ENCODE peak calls at places on chromosomes 7 and 10, in seven cellular contexts. One of them, this sample, is unnamed. For H3K36me3 and H3K27me3, the result is how much of the 10 kb centered on the place peaks cover.

GRCh38 chr10:88343761-88344484 is 239.2 kb downstream of the RNLS start:
- DNase-seq in iPS DF 6.9: no peak
- DNase-seq in tibial nerve: peak
- DNase-seq in adipocyte: peak
- DNase-seq in SK-N-SH: peak
- DNase-seq in small intestine: no peak
- DNase-seq in ovary: no peak
- DNase-seq in this sample: no peak

GRCh38 chr10:71765907-71766716 is 7.2 kb downstream of the VSIR start:
- DNase-seq in iPS DF 6.9: no peak
- DNase-seq in tibial nerve: no peak
- DNase-seq in adipocyte: no peak
- DNase-seq in SK-N-SH: no peak
- DNase-seq in small intestine: no peak
- DNase-seq in ovary: no peak
- DNase-seq in this sample: no peak

GRCh38 chr10:14653271-14654161 is 121.2 kb downstream of the FAM107B start:
- DNase-seq in iPS DF 6.9: no peak
- DNase-seq in tibial nerve: peak
- DNase-seq in adipocyte: peak
- DNase-seq in SK-N-SH: peak
- DNase-seq in small intestine: no peak
- DNase-seq in ovary: no peak
- DNase-seq in this sample: peak

GRCh38 chr7:151123485-151124204 is 37.4 kb downstream of the AGAP3 start:
- DNase-seq in iPS DF 6.9: no peak
- DNase-seq in tibial nerve: peak
- DNase-seq in adipocyte: peak
- DNase-seq in SK-N-SH: peak
- DNase-seq in small intestine: peak
- DNase-seq in ovary: peak
- DNase-seq in this sample: peak

GRCh38 chr10:64376169-64376568 is 855.0 kb downstream of the REEP3 start:
- DNase-seq in iPS DF 6.9: no peak
- DNase-seq in tibial nerve: no peak
- DNase-seq in adipocyte: no peak
- DNase-seq in SK-N-SH: peak
- DNase-seq in small intestine: peak
- DNase-seq in ovary: no peak
- DNase-seq in this sample: peak

GRCh38 chr7:111833461-111833860 is 271.2 kb upstream of the IMMP2L start:
- DNase-seq in iPS DF 6.9: no peak
- DNase-seq in tibial nerve: no peak
- DNase-seq in adipocyte: peak
- DNase-seq in SK-N-SH: no peak
- DNase-seq in small intestine: no peak
- DNase-seq in ovary: no peak
- DNase-seq in this sample: no peak

GRCh38 chr10:13335881-13336280 is 12.2 kb downstream of the SEPHS1 start:
- DNase-seq in iPS DF 6.9: no peak
- DNase-seq in tibial nerve: no peak
- DNase-seq in adipocyte: no peak
- DNase-seq in SK-N-SH: no peak
- DNase-seq in small intestine: no peak
- DNase-seq in ovary: no peak
- DNase-seq in this sample: no peak

GRCh38 chr7:69786707-69787395 is 188.6 kb downstream of the AUTS2 start:
- DNase-seq in iPS DF 6.9: no peak
- DNase-seq in tibial nerve: no peak
- DNase-seq in adipocyte: no peak
- DNase-seq in SK-N-SH: no peak
- DNase-seq in small intestine: no peak
- DNase-seq in ovary: no peak
- DNase-seq in this sample: no peak

GRCh38 chr7:30430777-30431176 is 47.8 kb downstream of the NOD1 start:
- DNase-seq in iPS DF 6.9: no peak
- DNase-seq in tibial nerve: no peak
- DNase-seq in adipocyte: no peak
- DNase-seq in SK-N-SH: peak
- DNase-seq in small intestine: no peak
- DNase-seq in ovary: no peak
- DNase-seq in this sample: no peak

GRCh38 chr10:48389272-48389671 is 82.8 kb downstream of the MAPK8 start:
- DNase-seq in iPS DF 6.9: no peak
- DNase-seq in tibial nerve: no peak
- DNase-seq in adipocyte: no peak
- DNase-seq in SK-N-SH: no peak
- DNase-seq in small intestine: peak
- DNase-seq in ovary: no peak
- DNase-seq in this sample: no peak

GRCh38 chr10:78634389-78634815 is 434.4 kb upstream of the ZMIZ1 start:
- DNase-seq in iPS DF 6.9: no peak
- DNase-seq in tibial nerve: no peak
- DNase-seq in adipocyte: peak
- DNase-seq in SK-N-SH: peak
- DNase-seq in small intestine: peak
- DNase-seq in ovary: peak
- DNase-seq in this sample: peak

GRCh38 chr7:134406431-134406830 is 52.5 kb downstream of the AKR1B1 start:
- DNase-seq in iPS DF 6.9: no peak
- DNase-seq in tibial nerve: no peak
- DNase-seq in adipocyte: no peak
- DNase-seq in SK-N-SH: no peak
- DNase-seq in small intestine: no peak
- DNase-seq in ovary: no peak
- DNase-seq in this sample: no peak

GRCh38 chr10:32889631-32890212 is 68.3 kb downstream of the ITGB1 start:
- DNase-seq in iPS DF 6.9: no peak
- DNase-seq in tibial nerve: no peak
- DNase-seq in adipocyte: no peak
- DNase-seq in SK-N-SH: no peak
- DNase-seq in small intestine: no peak
- DNase-seq in ovary: no peak
- DNase-seq in this sample: no peak

GRCh38 chr7:46479680-46480079 is 558.6 kb upstream of the IGFBP3 start:
- DNase-seq in iPS DF 6.9: no peak
- DNase-seq in tibial nerve: no peak
- DNase-seq in adipocyte: no peak
- DNase-seq in SK-N-SH: no peak
- DNase-seq in small intestine: no peak
- DNase-seq in ovary: no peak
- DNase-seq in this sample: no peak

GRCh38 chr7:101058355-101058754 is 26.9 kb upstream of the TRIM56 start:
- DNase-seq in iPS DF 6.9: peak
- DNase-seq in tibial nerve: peak
- DNase-seq in adipocyte: peak
- DNase-seq in SK-N-SH: no peak
- DNase-seq in small intestine: peak
- DNase-seq in ovary: peak
- DNase-seq in this sample: peak

GRCh38 chr7:121101621-121102020 is 113.1 kb downstream of the CPED1 start:
- DNase-seq in iPS DF 6.9: no peak
- DNase-seq in tibial nerve: no peak
- DNase-seq in adipocyte: no peak
- DNase-seq in SK-N-SH: no peak
- DNase-seq in small intestine: no peak
- DNase-seq in ovary: no peak
- DNase-seq in this sample: no peak

GRCh38 chr7:116216956-116217570 is 6.7 kb downstream of the TES start:
- DNase-seq in iPS DF 6.9: no peak
- DNase-seq in tibial nerve: no peak
- DNase-seq in adipocyte: no peak
- DNase-seq in SK-N-SH: no peak
- DNase-seq in small intestine: no peak
- DNase-seq in ovary: no peak
- DNase-seq in this sample: no peak
- H3K36me3 ChIP-seq in iPS DF 6.9: under half
- H3K36me3 ChIP-seq in tibial nerve: under half
- H3K36me3 ChIP-seq in adipocyte: under half
- H3K36me3 ChIP-seq in SK-N-SH: under half
- H3K36me3 ChIP-seq in small intestine: under half
- H3K36me3 ChIP-seq in ovary: under half
- H3K36me3 ChIP-seq in this sample: under half

DNA sequence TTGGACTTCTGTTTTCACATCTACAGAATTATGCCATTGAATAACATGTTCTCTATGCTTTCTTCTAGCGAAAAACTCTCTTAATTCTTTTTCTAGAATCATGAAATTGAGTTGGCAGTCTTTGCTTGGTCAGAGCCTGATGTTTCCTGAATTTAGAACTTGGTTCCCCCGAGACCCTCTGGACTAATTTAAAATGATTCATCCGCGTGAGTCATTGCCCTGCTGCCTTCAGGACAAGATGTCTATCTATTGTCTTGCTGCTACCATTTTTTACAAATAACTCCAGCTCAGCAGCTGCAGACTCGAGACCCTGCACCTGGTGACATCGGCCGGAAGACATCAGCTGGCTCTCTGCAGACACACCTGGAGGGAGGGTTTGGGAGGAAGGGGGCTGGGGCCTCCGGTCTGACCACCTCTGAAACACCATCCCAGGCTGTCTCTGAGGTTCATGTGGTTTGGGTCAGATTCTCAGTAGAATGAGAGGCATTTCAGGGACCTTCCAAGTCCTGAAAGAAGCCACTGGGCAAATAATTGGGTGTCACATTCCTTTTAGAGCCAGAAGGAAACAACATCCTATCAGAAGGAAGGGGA is 20.9 kb upstream of the KLF6 start:
- DNase-seq in iPS DF 6.9: no peak
- DNase-seq in tibial nerve: peak
- DNase-seq in adipocyte: peak
- DNase-seq in SK-N-SH: no peak
- DNase-seq in small intestine: peak
- DNase-seq in ovary: no peak
- DNase-seq in this sample: no peak
- H3K4me3 ChIP-seq in iPS DF 6.9: no peak
- H3K4me3 ChIP-seq in tibial nerve: no peak
- H3K4me3 ChIP-seq in adipocyte: peak
- H3K4me3 ChIP-seq in SK-N-SH: no peak
- H3K4me3 ChIP-seq in small intestine: no peak
- H3K4me3 ChIP-seq in ovary: no peak
- H3K4me3 ChIP-seq in this sample: no peak

GRCh38 chr10:43071881-43072650 is 4.8 kb upstream of the RET start:
- DNase-seq in iPS DF 6.9: no peak
- DNase-seq in tibial nerve: no peak
- DNase-seq in adipocyte: no peak
- DNase-seq in SK-N-SH: peak
- DNase-seq in small intestine: no peak
- DNase-seq in ovary: no peak
- DNase-seq in this sample: no peak

GRCh38 chr10:43074409-43074808 is 2.5 kb upstream of the RET start:
- DNase-seq in iPS DF 6.9: no peak
- DNase-seq in tibial nerve: no peak
- DNase-seq in adipocyte: no peak
- DNase-seq in SK-N-SH: no peak
- DNase-seq in small intestine: no peak
- DNase-seq in ovary: no peak
- DNase-seq in this sample: no peak

GRCh38 chr10:43074827-43075611 is 1.9 kb upstream of the RET start:
- DNase-seq in iPS DF 6.9: no peak
- DNase-seq in tibial nerve: no peak
- DNase-seq in adipocyte: no peak
- DNase-seq in SK-N-SH: no peak
- DNase-seq in small intestine: no peak
- DNase-seq in ovary: no peak
- DNase-seq in this sample: no peak

GRCh38 chr10:43073191-43073590 is 3.7 kb upstream of the RET start:
- DNase-seq in iPS DF 6.9: no peak
- DNase-seq in tibial nerve: no peak
- DNase-seq in adipocyte: no peak
- DNase-seq in SK-N-SH: no peak
- DNase-seq in small intestine: no peak
- DNase-seq in ovary: no peak
- DNase-seq in this sample: no peak

GRCh38 chr10:43073721-43074120 is 3.1 kb upstream of the RET start:
- DNase-seq in iPS DF 6.9: no peak
- DNase-seq in tibial nerve: no peak
- DNase-seq in adipocyte: no peak
- DNase-seq in SK-N-SH: no peak
- DNase-seq in small intestine: no peak
- DNase-seq in ovary: no peak
- DNase-seq in this sample: no peak
- H3K27me3 ChIP-seq in iPS DF 6.9: under half
- H3K27me3 ChIP-seq in tibial nerve: under half
- H3K27me3 ChIP-seq in adipocyte: under half
- H3K27me3 ChIP-seq in SK-N-SH: under half
- H3K27me3 ChIP-seq in small intestine: under half
- H3K27me3 ChIP-seq in ovary: under half
- H3K27me3 ChIP-seq in this sample: under half

DNA sequence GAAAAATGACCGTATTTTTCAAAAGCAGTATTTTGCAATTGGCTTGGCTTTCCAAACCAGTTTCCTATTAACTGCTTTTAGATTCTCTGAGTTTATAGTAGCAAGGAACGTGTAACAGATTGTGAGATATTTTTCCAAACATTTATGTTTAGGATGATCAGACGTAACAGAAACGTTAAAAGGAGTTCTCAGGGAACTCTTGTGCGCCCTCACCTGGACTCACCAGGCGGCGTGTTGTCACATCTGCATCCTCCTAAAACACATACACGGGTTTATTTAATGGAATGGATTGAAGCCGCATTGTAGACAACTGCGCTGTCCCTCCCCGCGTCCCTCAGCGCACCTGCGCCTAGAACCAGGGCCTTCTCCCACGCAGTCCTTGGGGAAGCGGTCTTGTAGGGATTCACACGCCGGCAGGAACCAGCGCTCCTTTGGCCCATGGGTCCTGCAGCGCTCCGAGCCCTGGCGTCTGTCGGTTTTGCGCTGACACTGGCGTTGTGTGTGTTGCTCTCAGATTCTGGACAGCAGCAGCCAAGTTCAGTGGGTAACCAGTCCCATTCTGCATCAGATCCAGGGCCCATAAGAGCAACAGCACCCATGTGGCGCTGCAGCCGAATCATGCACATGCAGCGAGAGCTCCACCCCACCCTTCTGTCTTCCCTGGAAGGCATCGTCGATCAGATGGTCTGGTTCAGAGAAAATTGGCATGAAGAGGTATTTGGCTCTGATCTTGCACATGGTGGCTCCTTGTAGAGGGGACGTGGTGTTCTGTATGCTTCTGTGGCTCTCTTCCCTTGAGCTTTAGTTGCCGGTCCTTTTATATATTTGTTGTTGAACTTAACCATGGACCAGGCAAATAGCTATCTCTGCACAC is 114.9 kb downstream of the TRRAP start:
- DNase-seq in iPS DF 6.9: no peak
- DNase-seq in tibial nerve: no peak
- DNase-seq in adipocyte: no peak
- DNase-seq in SK-N-SH: no peak
- DNase-seq in small intestine: no peak
- DNase-seq in ovary: no peak
- DNase-seq in this sample: peak
- H3K36me3 ChIP-seq in iPS DF 6.9: half or more
- H3K36me3 ChIP-seq in tibial nerve: under half
- H3K36me3 ChIP-seq in adipocyte: half or more
- H3K36me3 ChIP-seq in SK-N-SH: half or more
- H3K36me3 ChIP-seq in small intestine: under half
- H3K36me3 ChIP-seq in ovary: under half
- H3K36me3 ChIP-seq in this sample: under half

GRCh38 chr7:96479015-96479645 is 157.2 kb upstream of the SLC25A13 start:
- DNase-seq in iPS DF 6.9: no peak
- DNase-seq in tibial nerve: no peak
- DNase-seq in adipocyte: no peak
- DNase-seq in SK-N-SH: no peak
- DNase-seq in small intestine: peak
- DNase-seq in ovary: no peak
- DNase-seq in this sample: no peak
- H3K4me3 ChIP-seq in iPS DF 6.9: no peak
- H3K4me3 ChIP-seq in tibial nerve: no peak
- H3K4me3 ChIP-seq in adipocyte: no peak
- H3K4me3 ChIP-seq in SK-N-SH: no peak
- H3K4me3 ChIP-seq in small intestine: no peak
- H3K4me3 ChIP-seq in ovary: no peak
- H3K4me3 ChIP-seq in this sample: no peak